ENCODE peak calls at places on chromosomes 16 and 17, in nine cellular contexts. L, U, G, O, X, C, K, Q and R are unnamed samples.
A peak's percentile ranks its signal among the peaks of the same experiment; 100 is the strongest.

GRCh38 chr16:79602615-79603014 is 2.1 kb upstream of the MAF start:
- DNase-seq in L (no peak), U (no peak), G (no peak), O (no peak), X (no peak), C (no peak), K (peak; percentile 59), Q (no peak), R (no peak)

GRCh38 chr16:87584271-87584670 is 18.0 kb upstream of the JPH3 start:
- DNase-seq in L (no peak), U (peak; percentile 29), G (no peak), O (no peak), X (no peak), C (peak; percentile 22), K (no peak), Q (no peak), R (no peak)

GRCh38 chr17:58756246-58757161 is 850 bp downstream of the PPM1E start:
- DNase-seq in L (no peak), U (no peak), G (no peak), O (no peak), X (peak; percentile 61), C (no peak), K (no peak), Q (peak; percentile 11), R (no peak)

GRCh38 chr16:54242199-54242598 is 44.4 kb downstream of the IRX3 start:
- DNase-seq in L (no peak), U (no peak), G (no peak), O (no peak), X (peak; percentile 71), C (no peak), K (no peak), Q (no peak), R (no peak)

GRCh38 chr17:67520916-67521772 is 144.1 kb downstream of the PITPNC1 start:
- DNase-seq in L (no peak), U (no peak), G (no peak), O (no peak), X (no peak), C (peak; percentile 25), K (no peak), Q (no peak), R (no peak)

GRCh38 chr17:82998637-82999036 is 80.8 kb upstream of the METRNL start:
- DNase-seq in L (no peak), U (no peak), G (no peak), O (no peak), X (no peak), C (no peak), K (no peak), Q (no peak), R (no peak)

GRCh38 chr16:29029168-29029994 is 44.5 kb downstream of the LAT start:
- DNase-seq in L (peak; percentile 58), U (no peak), G (peak; percentile 38), O (peak; percentile 79), X (peak; percentile 71), C (peak; percentile 93), K (peak; percentile 91), Q (no peak), R (peak; percentile 3)

GRCh38 chr17:66740226-66740625 is 94.7 kb upstream of the CACNG5 start:
- DNase-seq in L (no peak), U (no peak), G (no peak), O (no peak), X (no peak), C (no peak), K (no peak), Q (no peak), R (no peak)

GRCh38 chr17:63985387-63986140 is 12.6 kb upstream of the PRR29 start:
- DNase-seq in L (no peak), U (peak; percentile 40), G (no peak), O (no peak), X (no peak), C (no peak), K (no peak), Q (no peak), R (no peak)

GRCh38 chr16:85569615-85570212 is 43.4 kb upstream of the GSE1 start:
- DNase-seq in L (no peak), U (no peak), G (no peak), O (no peak), X (no peak), C (no peak), K (peak; percentile 87), Q (peak; percentile 39), R (no peak)

GRCh38 chr17:44688675-44689491 is 693 bp downstream of the CCDC43 start:
- DNase-seq in L (no peak), U (no peak), G (no peak), O (no peak), X (no peak), C (no peak), K (peak; percentile 8), Q (no peak), R (no peak)

GRCh38 chr16:85401917-85402766 is 211.0 kb upstream of the GSE1 start:
- DNase-seq in L (no peak), U (no peak), G (no peak), O (no peak), X (no peak), C (no peak), K (no peak), Q (peak; percentile 6), R (no peak)

GRCh38 chr16:87053016-87053982 is 263.9 kb downstream of the C16orf95 start:
- DNase-seq in L (no peak), U (no peak), G (no peak), O (no peak), X (peak; percentile 65), C (no peak), K (no peak), Q (no peak), R (no peak)

GRCh38 chr17:69499301-69499700 is 84.8 kb downstream of the MAP2K6 start:
- DNase-seq in L (no peak), U (no peak), G (no peak), O (no peak), X (no peak), C (no peak), K (no peak), Q (no peak), R (no peak)

GRCh38 chr16:81645303-81645702 is 133.8 kb upstream of the PLCG2 start:
- DNase-seq in L (no peak), U (peak; percentile 82), G (no peak), O (no peak), X (peak; percentile 37), C (no peak), K (no peak), Q (peak; percentile 92), R (no peak)

GRCh38 chr17:77996256-77996655 is 37.8 kb downstream of the TNRC6C start:
- DNase-seq in L (no peak), U (no peak), G (no peak), O (no peak), X (no peak), C (no peak), K (no peak), Q (no peak), R (no peak)

GRCh38 chr16:82891424-82891823 is 264.7 kb downstream of the CDH13 start:
- DNase-seq in L (no peak), U (no peak), G (no peak), O (no peak), X (no peak), C (no peak), K (no peak), Q (no peak), R (no peak)

GRCh38 chr17:48735057-48735341 is 6.4 kb upstream of the HOXB13 start:
- DNase-seq in L (no peak), U (no peak), G (no peak), O (no peak), X (no peak), C (no peak), K (no peak), Q (no peak), R (no peak)

GRCh38 chr17:386145-386876 is 33.7 kb upstream of the RPH3AL start:
- DNase-seq in L (no peak), U (peak; percentile 84), G (peak; percentile 48), O (peak; percentile 56), X (peak; percentile 93), C (no peak), K (peak; percentile 68), Q (peak; percentile 82), R (no peak)